ENCODE peak calls at places on chromosomes 2 and 18, in six cellular contexts. One of them, this sample, is unnamed.

GRCh38 chr2:33583194-33583938 is 15.7 kb downstream of the FAM98A start:
- DNase-seq in breast epithelium: no peak
- DNase-seq in lower lobe of right lung: no peak
- DNase-seq in neural progenitor cell: peak; percentile 53
- DNase-seq in ovary: peak; percentile 23
- DNase-seq in PC-9: peak; percentile 34
- DNase-seq in this sample: no peak

GRCh38 chr2:168194784-168195522 is 52.4 kb downstream of the STK39 start:
- DNase-seq in breast epithelium: no peak
- DNase-seq in lower lobe of right lung: no peak
- DNase-seq in neural progenitor cell: no peak
- DNase-seq in ovary: no peak
- DNase-seq in PC-9: no peak
- DNase-seq in this sample: no peak

GRCh38 chr18:710418-711300 is 1.8 kb downstream of the ENOSF1 start:
- DNase-seq in breast epithelium: no peak
- DNase-seq in lower lobe of right lung: no peak
- DNase-seq in neural progenitor cell: no peak
- DNase-seq in ovary: no peak
- DNase-seq in PC-9: no peak
- DNase-seq in this sample: no peak

GRCh38 chr18:8526316-8526715 is 82.9 kb upstream of the RAB12 start:
- DNase-seq in breast epithelium: no peak
- DNase-seq in lower lobe of right lung: no peak
- DNase-seq in neural progenitor cell: no peak
- DNase-seq in ovary: no peak
- DNase-seq in PC-9: no peak
- DNase-seq in this sample: no peak

GRCh38 chr2:17520761-17521160 is 2.5 kb upstream of the RAD51AP2 start:
- DNase-seq in breast epithelium: no peak
- DNase-seq in lower lobe of right lung: no peak
- DNase-seq in neural progenitor cell: no peak
- DNase-seq in ovary: no peak
- DNase-seq in PC-9: no peak
- DNase-seq in this sample: no peak

GRCh38 chr2:159298967-159299366 is 12.5 kb upstream of the WDSUB1 start:
- DNase-seq in breast epithelium: no peak
- DNase-seq in lower lobe of right lung: no peak
- DNase-seq in neural progenitor cell: no peak
- DNase-seq in ovary: no peak
- DNase-seq in PC-9: no peak
- DNase-seq in this sample: no peak

GRCh38 chr18:59207506-59207905 is 12.5 kb upstream of the GRP start:
- DNase-seq in breast epithelium: no peak
- DNase-seq in lower lobe of right lung: no peak
- DNase-seq in neural progenitor cell: no peak
- DNase-seq in ovary: no peak
- DNase-seq in PC-9: no peak
- DNase-seq in this sample: no peak

GRCh38 chr2:5494212-5494611 is 198.0 kb upstream of the SOX11 start:
- DNase-seq in breast epithelium: no peak
- DNase-seq in lower lobe of right lung: no peak
- DNase-seq in neural progenitor cell: no peak
- DNase-seq in ovary: no peak
- DNase-seq in PC-9: no peak
- DNase-seq in this sample: no peak

GRCh38 chr18:45058076-45058475 is 377.4 kb downstream of the SETBP1 start:
- DNase-seq in breast epithelium: no peak
- DNase-seq in lower lobe of right lung: no peak
- DNase-seq in neural progenitor cell: no peak
- DNase-seq in ovary: no peak
- DNase-seq in PC-9: no peak
- DNase-seq in this sample: no peak

GRCh38 chr18:11047817-11048216 is 101.6 kb downstream of the PIEZO2 start:
- DNase-seq in breast epithelium: no peak
- DNase-seq in lower lobe of right lung: no peak
- DNase-seq in neural progenitor cell: no peak
- DNase-seq in ovary: no peak
- DNase-seq in PC-9: no peak
- DNase-seq in this sample: no peak

GRCh38 chr2:88666576-88666975 is 24.9 kb upstream of the RPIA start:
- DNase-seq in breast epithelium: no peak
- DNase-seq in lower lobe of right lung: no peak
- DNase-seq in neural progenitor cell: no peak
- DNase-seq in ovary: no peak
- DNase-seq in PC-9: no peak
- DNase-seq in this sample: peak; percentile 88

GRCh38 chr2:166516712-166517303 is 22.8 kb upstream of the SCN7A start:
- DNase-seq in breast epithelium: no peak
- DNase-seq in lower lobe of right lung: no peak
- DNase-seq in neural progenitor cell: peak; percentile 40
- DNase-seq in ovary: peak; percentile 70
- DNase-seq in PC-9: no peak
- DNase-seq in this sample: no peak

GRCh38 chr18:26791676-26792075 is 73.8 kb downstream of the AQP4 start:
- DNase-seq in breast epithelium: no peak
- DNase-seq in lower lobe of right lung: no peak
- DNase-seq in neural progenitor cell: no peak
- DNase-seq in ovary: no peak
- DNase-seq in PC-9: no peak
- DNase-seq in this sample: no peak

GRCh38 chr2:220963930-220964329 is 608.2 kb downstream of the EPHA4 start:
- DNase-seq in breast epithelium: no peak
- DNase-seq in lower lobe of right lung: no peak
- DNase-seq in neural progenitor cell: no peak
- DNase-seq in ovary: no peak
- DNase-seq in PC-9: no peak
- DNase-seq in this sample: no peak

GRCh38 chr2:236874866-236875481 is 210.7 kb upstream of the COPS8 start:
- DNase-seq in breast epithelium: no peak
- DNase-seq in lower lobe of right lung: no peak
- DNase-seq in neural progenitor cell: no peak
- DNase-seq in ovary: no peak
- DNase-seq in PC-9: peak; percentile 66
- DNase-seq in this sample: no peak

GRCh38 chr2:86025229-86025820 is 80.4 kb downstream of the POLR1A start:
- DNase-seq in breast epithelium: no peak
- DNase-seq in lower lobe of right lung: no peak
- DNase-seq in neural progenitor cell: no peak
- DNase-seq in ovary: no peak
- DNase-seq in PC-9: no peak
- DNase-seq in this sample: no peak

GRCh38 chr2:37851428-37851827 is 73.7 kb upstream of the RMDN2 start:
- DNase-seq in breast epithelium: no peak
- DNase-seq in lower lobe of right lung: no peak
- DNase-seq in neural progenitor cell: no peak
- DNase-seq in ovary: no peak
- DNase-seq in PC-9: no peak
- DNase-seq in this sample: no peak

GRCh38 chr2:248724-249123 is 15.1 kb downstream of the SH3YL1 start:
- DNase-seq in breast epithelium: no peak
- DNase-seq in lower lobe of right lung: no peak
- DNase-seq in neural progenitor cell: no peak
- DNase-seq in ovary: no peak
- DNase-seq in PC-9: no peak
- DNase-seq in this sample: no peak

GRCh38 chr2:136117391-136117841 is 533 bp downstream of the CXCR4 start:
- DNase-seq in breast epithelium: no peak
- DNase-seq in lower lobe of right lung: peak; percentile 78
- DNase-seq in neural progenitor cell: peak; percentile 82
- DNase-seq in ovary: no peak
- DNase-seq in PC-9: no peak
- DNase-seq in this sample: no peak

GRCh38 chr18:3451989-3452749 is 2.2 kb downstream of the TGIF1 start:
- DNase-seq in breast epithelium: peak; percentile 80
- DNase-seq in lower lobe of right lung: peak; percentile 77
- DNase-seq in neural progenitor cell: peak; percentile 71
- DNase-seq in ovary: peak; percentile 64
- DNase-seq in PC-9: no peak
- DNase-seq in this sample: peak; percentile 78

GRCh38 chr2:237744613-237745249 is 53.8 kb upstream of the RBM44 start:
- DNase-seq in breast epithelium: peak; percentile 81
- DNase-seq in lower lobe of right lung: peak; percentile 84
- DNase-seq in neural progenitor cell: peak; percentile 71
- DNase-seq in ovary: peak; percentile 86
- DNase-seq in PC-9: no peak
- DNase-seq in this sample: peak; percentile 48

GRCh38 chr18:394997-395383 is 105.5 kb downstream of the COLEC12 start:
- DNase-seq in breast epithelium: no peak
- DNase-seq in lower lobe of right lung: no peak
- DNase-seq in neural progenitor cell: no peak
- DNase-seq in ovary: no peak
- DNase-seq in PC-9: no peak
- DNase-seq in this sample: peak; percentile 50

GRCh38 chr2:28390241-28390856 is 2.3 kb upstream of the FOSL2 start:
- DNase-seq in breast epithelium: peak; percentile 95
- DNase-seq in lower lobe of right lung: peak; percentile 92
- DNase-seq in neural progenitor cell: peak; percentile 79
- DNase-seq in ovary: peak; percentile 95
- DNase-seq in PC-9: peak; percentile 82
- DNase-seq in this sample: peak; percentile 88
- TF ChIP-seq CTCF in breast epithelium: peak; percentile 68
- TF ChIP-seq CTCF in lower lobe of right lung: no peak
- TF ChIP-seq CTCF in neural progenitor cell: no peak
- TF ChIP-seq CTCF in ovary: no peak
- TF ChIP-seq CTCF in PC-9: no peak
- TF ChIP-seq CTCF in this sample: no peak

DNA sequence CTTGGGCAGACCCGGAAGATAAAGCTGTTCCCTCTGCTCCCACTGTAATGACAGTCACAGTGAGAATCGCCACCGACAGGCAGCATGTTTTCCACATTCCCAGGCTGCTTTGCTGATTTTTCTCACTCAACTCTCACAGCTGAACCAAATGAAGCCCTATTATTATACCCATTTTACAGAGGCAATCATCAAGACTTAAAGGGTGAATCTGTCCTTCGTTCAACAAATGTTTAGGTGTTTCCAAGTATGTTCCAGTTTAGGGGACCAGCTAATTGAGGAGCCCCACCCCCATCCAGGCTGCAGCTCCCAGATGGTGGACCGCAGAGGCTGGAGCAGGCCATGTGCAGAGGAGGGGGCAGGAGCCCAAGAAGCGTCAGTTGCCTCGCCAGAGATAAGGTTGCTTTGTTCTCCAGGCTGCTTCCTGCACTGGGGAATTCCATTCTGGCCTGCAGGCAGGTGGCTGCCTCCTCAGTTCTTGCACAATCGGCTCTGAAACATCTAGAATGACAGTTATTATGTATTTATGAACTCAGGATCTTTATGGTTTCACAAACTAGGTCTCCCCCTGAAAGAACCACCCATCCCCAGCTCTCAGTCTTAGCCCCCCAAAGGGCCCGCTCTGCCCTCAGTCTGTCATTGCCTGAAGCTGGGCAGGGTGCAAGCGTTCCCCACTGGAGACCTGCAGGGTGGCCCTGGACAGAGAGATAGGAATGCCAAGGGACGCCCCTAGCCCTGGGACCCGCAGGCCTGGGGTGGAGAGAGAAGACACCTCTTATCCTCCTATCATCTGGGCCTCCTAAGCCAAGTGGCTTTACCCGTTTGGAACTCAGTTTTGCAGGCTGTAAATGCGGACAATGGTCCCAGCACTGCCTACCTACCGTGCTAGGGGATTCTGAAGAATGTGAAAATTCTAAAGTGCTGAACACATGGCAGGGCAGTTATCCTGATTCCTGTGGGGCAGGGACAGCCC is 49.1 kb upstream of the MYCN start:
- DNase-seq in breast epithelium: no peak
- DNase-seq in lower lobe of right lung: no peak
- DNase-seq in neural progenitor cell: peak; percentile 59
- DNase-seq in ovary: no peak
- DNase-seq in PC-9: no peak
- DNase-seq in this sample: no peak
- H3K27ac ChIP-seq in breast epithelium: no peak overlapping the region
- H3K27ac ChIP-seq in lower lobe of right lung: no peak overlapping the region
- H3K27ac ChIP-seq in neural progenitor cell: no peak overlapping the region
- H3K27ac ChIP-seq in ovary: no peak overlapping the region
- H3K27ac ChIP-seq in PC-9: no peak overlapping the region
- H3K27ac ChIP-seq in this sample: no peak overlapping the region

DNA sequence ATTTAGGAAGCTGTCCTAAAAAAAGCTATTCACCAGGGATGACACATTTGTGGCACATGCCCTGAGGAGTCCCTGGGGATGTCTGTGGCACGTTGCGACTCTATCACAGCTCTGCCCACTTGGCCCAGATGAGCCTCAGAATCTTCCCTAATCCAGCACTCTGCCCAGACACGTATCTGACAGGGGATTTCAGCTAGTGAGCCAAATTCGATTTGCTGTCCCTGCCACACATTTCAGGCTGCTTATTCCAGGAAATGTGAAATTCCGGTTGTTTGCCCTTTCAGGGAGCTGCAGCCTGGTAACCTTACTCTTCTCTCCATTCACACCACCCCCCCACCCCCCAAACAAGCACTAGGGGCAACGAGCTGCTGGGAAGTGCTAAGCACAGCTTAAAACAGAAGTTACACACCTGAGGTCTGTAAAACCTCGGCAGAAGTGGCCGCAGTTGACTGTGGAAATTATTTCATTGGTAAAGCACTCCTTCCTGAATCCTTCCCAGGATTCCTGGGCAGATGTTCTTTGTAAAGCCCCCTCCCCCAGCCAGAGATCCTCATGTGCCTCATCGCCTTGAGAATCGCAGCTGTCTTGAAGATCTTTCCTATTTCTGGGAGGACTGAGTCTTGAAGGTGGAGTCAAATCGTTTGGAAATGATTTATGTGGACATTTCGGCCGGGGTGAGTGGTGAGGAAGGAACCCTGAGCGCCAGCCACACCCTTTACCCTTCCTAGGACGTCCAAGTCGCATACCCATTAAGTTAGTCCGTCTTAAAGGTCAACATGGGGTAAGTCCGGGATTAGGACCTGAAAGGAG is 85.1 kb upstream of the ZCCHC2 start:
- DNase-seq in breast epithelium: no peak
- DNase-seq in lower lobe of right lung: peak; percentile 64
- DNase-seq in neural progenitor cell: no peak
- DNase-seq in ovary: no peak
- DNase-seq in PC-9: peak; percentile 46
- DNase-seq in this sample: no peak
- H3K4me3 ChIP-seq in breast epithelium: peak overlapping the region; percentile 19
- H3K4me3 ChIP-seq in lower lobe of right lung: no peak overlapping the region
- H3K4me3 ChIP-seq in neural progenitor cell: no peak overlapping the region
- H3K4me3 ChIP-seq in ovary: no peak overlapping the region
- H3K4me3 ChIP-seq in PC-9: no peak overlapping the region
- H3K4me3 ChIP-seq in this sample: no peak overlapping the region

GRCh38 chr2:229708335-229708734 is 6.0 kb downstream of the DNER start:
- DNase-seq in breast epithelium: no peak
- DNase-seq in lower lobe of right lung: no peak
- DNase-seq in neural progenitor cell: no peak
- DNase-seq in ovary: no peak
- DNase-seq in PC-9: no peak
- DNase-seq in this sample: no peak

GRCh38 chr2:229714736-229715541 is 584 bp upstream of the DNER start:
- DNase-seq in breast epithelium: no peak
- DNase-seq in lower lobe of right lung: peak; percentile 68
- DNase-seq in neural progenitor cell: peak; percentile 89
- DNase-seq in ovary: no peak
- DNase-seq in PC-9: no peak
- DNase-seq in this sample: peak; percentile 87

GRCh38 chr2:229713371-229714079 is 830 bp downstream of the DNER start:
- DNase-seq in breast epithelium: no peak
- DNase-seq in lower lobe of right lung: no peak
- DNase-seq in neural progenitor cell: peak; percentile 78
- DNase-seq in ovary: no peak
- DNase-seq in PC-9: no peak
- DNase-seq in this sample: peak; percentile 76

GRCh38 chr2:229714080-229714735 is at the start of gene DNER:
- DNase-seq in breast epithelium: no peak
- DNase-seq in lower lobe of right lung: peak; percentile 48
- DNase-seq in neural progenitor cell: peak; percentile 87
- DNase-seq in ovary: no peak
- DNase-seq in PC-9: no peak
- DNase-seq in this sample: peak; percentile 50

GRCh38 chr2:229712125-229712524 is 2.2 kb downstream of the DNER start:
- DNase-seq in breast epithelium: no peak
- DNase-seq in lower lobe of right lung: no peak
- DNase-seq in neural progenitor cell: no peak
- DNase-seq in ovary: no peak
- DNase-seq in PC-9: no peak
- DNase-seq in this sample: no peak
- TF ChIP-seq CTCF in breast epithelium: no peak
- TF ChIP-seq CTCF in lower lobe of right lung: no peak
- TF ChIP-seq CTCF in neural progenitor cell: peak; percentile 19
- TF ChIP-seq CTCF in ovary: no peak
- TF ChIP-seq CTCF in PC-9: no peak
- TF ChIP-seq CTCF in this sample: no peak

This sample was measured in pancreas.